ENCODE peak calls at places on chromosomes 5 and 9, in nine cellular contexts. I is Calu3; H is GM04503; L is epithelial cell of prostate; A is NCI-H1436; N is stimulated activated CD8-positive, alpha-beta memory T cell treated with anti-CD3 and anti-CD28 coated beads, Interleukin-12 subunit alpha, Interleukin-12 subunit beta, amount 100 ng/mL, for 1 hour; D is left cardiac atrium; X is mammary epithelial cell; C is cardiac fibroblast. V is an unnamed sample.

GRCh38 chr9:92019658-92020057 is 69.6 kb upstream of the ROR2 start:
- DNase-seq in C (no peak), H (no peak), D (no peak), N (no peak), A (no peak), I (no peak), X (no peak), L (no peak), V (no peak)

GRCh38 chr9:36748322-36748899 is 175.7 kb downstream of the MELK start:
- DNase-seq in L (no peak), X (peak), A (no peak), D (peak), C (peak), I (no peak), N (no peak), H (no peak), V (no peak)

GRCh38 chr9:125600194-125600593 is 106.8 kb downstream of the MAPKAP1 start:
- DNase-seq in N (no peak), D (no peak), L (no peak), I (no peak), A (no peak), H (no peak), C (peak), X (no peak), V (no peak)

GRCh38 chr9:121463026-121463827 is 36.4 kb downstream of the GGTA1 start:
- DNase-seq in C (peak), D (peak), H (no peak), X (no peak), N (no peak), L (no peak), I (peak), A (no peak), V (peak)

GRCh38 chr9:69455311-69455710 is 130.3 kb downstream of the ENTREP1 start:
- DNase-seq in C (no peak), N (no peak), A (no peak), D (no peak), L (no peak), I (no peak), H (no peak), X (no peak), V (no peak)

GRCh38 chr5:157222506-157223230 is 42.0 kb downstream of the ITK start:
- DNase-seq in I (no peak), A (no peak), D (no peak), C (peak), H (peak), X (peak), L (no peak), N (no peak), V (no peak)

GRCh38 chr9:83957029-83957513 is 22.9 kb downstream of the HNRNPK start:
- DNase-seq in D (no peak), C (no peak), A (no peak), H (no peak), X (no peak), I (no peak), N (no peak), L (no peak), V (peak)

GRCh38 chr9:26132913-26133312 is 454.7 kb upstream of the TUSC1 start:
- DNase-seq in H (no peak), A (no peak), L (no peak), N (no peak), C (no peak), D (no peak), I (no peak), X (no peak), V (no peak)

GRCh38 chr9:131500377-131500776 is 2.3 kb upstream of the POMT1 start:
- DNase-seq in I (no peak), H (no peak), D (no peak), X (peak), A (no peak), N (peak), L (no peak), C (no peak), V (no peak)

GRCh38 chr5:136089804-136090203 is 42.8 kb upstream of the SMAD5 start:
- DNase-seq in A (no peak), H (no peak), C (no peak), N (no peak), L (no peak), X (no peak), I (no peak), D (no peak), V (no peak)

GRCh38 chr5:72067682-72068470 is 39.4 kb upstream of the MAP1B start:
- DNase-seq in C (peak), D (no peak), H (peak), A (no peak), L (peak), X (peak), N (no peak), I (peak), V (no peak)

GRCh38 chr5:167699434-167699833 is 592.0 kb upstream of the WWC1 start:
- DNase-seq in L (peak), N (no peak), D (no peak), C (peak), A (no peak), I (peak), X (peak), H (peak), V (no peak)

GRCh38 chr9:131045300-131046092 is 36.5 kb downstream of the LAMC3 start:
- DNase-seq in A (no peak), D (no peak), N (no peak), L (no peak), C (no peak), X (no peak), H (no peak), I (peak), V (no peak)

GRCh38 chr5:139543423-139543991 is 17.6 kb upstream of the UBE2D2 start:
- DNase-seq in I (no peak), D (peak), N (no peak), H (no peak), X (no peak), L (no peak), C (peak), A (no peak), V (no peak)

GRCh38 chr5:127428748-127429147 is 88.7 kb upstream of the PRRC1 start:
- DNase-seq in A (no peak), H (no peak), N (no peak), X (peak), D (no peak), I (peak), L (no peak), C (peak), V (no peak)

GRCh38 chr9:69326261-69326660 is 1.2 kb downstream of the ENTREP1 start:
- DNase-seq in L (no peak), C (no peak), X (no peak), I (no peak), D (no peak), A (no peak), N (no peak), H (no peak), V (no peak)

GRCh38 chr9:23752859-23753258 is 73.2 kb downstream of the ELAVL2 start:
- DNase-seq in I (no peak), C (no peak), D (no peak), L (no peak), H (no peak), X (no peak), N (no peak), A (no peak), V (no peak)

GRCh38 chr5:95921501-95921900 is 40.1 kb downstream of the ELL2 start:
- DNase-seq in D (no peak), H (no peak), A (no peak), L (no peak), I (no peak), C (no peak), N (no peak), X (no peak), V (no peak)

GRCh38 chr5:91318727-91319126 is 64.4 kb downstream of the ARRDC3 start:
- DNase-seq in X (no peak), I (no peak), C (no peak), N (no peak), D (no peak), H (no peak), A (no peak), L (no peak), V (no peak)

GRCh38 chr5:54217826-54218503 is 92.4 kb downstream of the ARL15 start:
- DNase-seq in I (peak), N (no peak), X (peak), A (peak), H (peak), D (no peak), L (no peak), C (peak), V (peak)

GRCh38 chr5:114319236-114319635 is 42.6 kb upstream of the KCNN2 start:
- DNase-seq in C (no peak), A (no peak), X (no peak), D (no peak), L (no peak), I (no peak), H (no peak), N (no peak), V (no peak)

GRCh38 chr9:37371565-37372464 is 50.7 kb upstream of the GRHPR start:
- DNase-seq in X (no peak), C (peak), A (peak), N (no peak), D (peak), I (no peak), H (peak), L (no peak), V (no peak)

GRCh38 chr9:120768870-120769269 is 24.3 kb downstream of the FBXW2 start:
- DNase-seq in A (no peak), D (no peak), I (no peak), C (no peak), X (peak), N (no peak), L (no peak), H (no peak), V (no peak)